ENCODE peak calls at places on chromosomes 7 and 10, in four cellular contexts. K is Peyer's patch, T is MM.1S, I is upper lobe of right lung. S is an unnamed sample. For H3K4me1, the result is how much of the 10 kb centered on the place peaks cover.

GRCh38 chr10:123429631-123430257 is 236.4 kb upstream of the GPR26 start:
- DNase-seq in K (no peak), T (no peak), I (no peak), S (no peak)

GRCh38 chr7:130560972-130561371 is 69.1 kb downstream of the MEST start:
- DNase-seq in K (no peak), T (peak), I (no peak), S (no peak)

GRCh38 chr7:7869036-7869435 is 99.6 kb upstream of the GLCCI1 start:
- DNase-seq in K (no peak), T (no peak), I (no peak), S (no peak)

GRCh38 chr7:144063710-144064109 is 5.9 kb upstream of the OR2A25 start:
- DNase-seq in K (no peak), T (no peak), I (no peak), S (no peak)

GRCh38 chr10:18340496-18341051 is 200.3 kb downstream of the CACNB2 start:
- DNase-seq in K (no peak), T (no peak), I (no peak), S (no peak)

GRCh38 chr7:45391618-45392451 is 182.3 kb upstream of the ADCY1 start:
- DNase-seq in K (no peak), T (no peak), I (no peak), S (no peak)

GRCh38 chr7:129055861-129056464 is 1.1 kb upstream of the TNPO3 start:
- DNase-seq in K (no peak), T (no peak), I (no peak), S (no peak)

GRCh38 chr10:126584836-126585235 is 85.7 kb downstream of the C10orf90 start:
- DNase-seq in K (no peak), T (no peak), I (no peak), S (no peak)

DNA sequence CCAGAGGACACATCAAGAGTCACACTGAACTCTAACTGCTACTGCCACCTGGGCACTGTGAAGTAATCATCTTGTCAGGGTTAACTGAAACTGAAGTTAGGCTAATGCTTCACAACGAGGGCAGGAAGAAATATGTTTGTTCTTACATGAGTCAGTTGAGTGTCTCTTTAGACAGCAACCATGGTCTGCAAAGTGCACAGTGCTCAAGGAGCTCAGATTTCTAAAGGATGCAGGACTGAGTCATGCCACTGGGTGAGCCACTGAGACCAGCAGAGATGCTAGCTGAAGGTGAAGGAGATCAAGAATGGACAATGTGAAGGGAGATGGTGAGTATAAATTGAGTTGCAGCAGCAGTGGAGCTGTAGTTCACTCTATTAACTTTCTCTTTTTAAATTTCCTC is 76.0 kb upstream of the CTTNBP2 start:
- DNase-seq in K (no peak), T (no peak), I (no peak), S (no peak)
- TF ChIP-seq CTCF in K (peak), T (peak), I (no peak), S (no peak)

GRCh38 chr10:93993782-93994668 is at the start of gene PLCE1:
- DNase-seq in K (peak), T (peak), I (peak), S (peak)
- H3K4me3 ChIP-seq in K (peak), T (peak), I (peak), S (peak)

GRCh38 chr7:25622716-25623115 is 394.4 kb upstream of the NPVF start:
- DNase-seq in K (no peak), T (no peak), I (no peak), S (no peak)

GRCh38 chr7:25624001-25624400 is 395.7 kb upstream of the NPVF start:
- DNase-seq in K (no peak), T (no peak), I (no peak), S (no peak)

GRCh38 chr7:25621993-25622392 is 393.7 kb upstream of the NPVF start:
- DNase-seq in K (no peak), T (no peak), I (no peak), S (no peak)

GRCh38 chr7:25617219-25617618 is 388.9 kb upstream of the NPVF start:
- DNase-seq in K (no peak), T (no peak), I (no peak), S (no peak)

GRCh38 chr7:25619963-25620799 is 391.9 kb upstream of the NPVF start:
- DNase-seq in K (no peak), T (no peak), I (no peak), S (no peak)
- H3K4me1 ChIP-seq in K (under half), T (under half), I (under half), S (under half)

GRCh38 chr10:63976538-63976937 is 455.3 kb downstream of the REEP3 start:
- DNase-seq in K (no peak), T (peak), I (peak), S (no peak)
- TF ChIP-seq CTCF in K (peak), T (peak), I (peak), S (peak)

GRCh38 chr7:29957521-29957920 is 32.1 kb downstream of the SCRN1 start:
- DNase-seq in K (no peak), T (no peak), I (no peak), S (no peak)
- H3K4me3 ChIP-seq in K (no peak), T (no peak), I (no peak), S (no peak)

GRCh38 chr7:101733713-101734475 is 83.5 kb upstream of the CUX1 start:
- DNase-seq in K (peak), T (peak), I (peak), S (peak)

GRCh38 chr7:101728128-101728527 is 89.3 kb upstream of the CUX1 start:
- DNase-seq in K (no peak), T (no peak), I (no peak), S (no peak)

GRCh38 chr7:101727184-101727583 is 90.2 kb upstream of the CUX1 start:
- DNase-seq in K (no peak), T (no peak), I (no peak), S (no peak)

GRCh38 chr7:101728888-101729883 is 88.2 kb upstream of the CUX1 start:
- DNase-seq in K (peak), T (no peak), I (peak), S (peak)

GRCh38 chr7:101731502-101732084 is 85.8 kb upstream of the CUX1 start:
- DNase-seq in K (no peak), T (no peak), I (no peak), S (no peak)
- H3K4me1 ChIP-seq in K (under half), T (under half), I (under half), S (under half)

DNA sequence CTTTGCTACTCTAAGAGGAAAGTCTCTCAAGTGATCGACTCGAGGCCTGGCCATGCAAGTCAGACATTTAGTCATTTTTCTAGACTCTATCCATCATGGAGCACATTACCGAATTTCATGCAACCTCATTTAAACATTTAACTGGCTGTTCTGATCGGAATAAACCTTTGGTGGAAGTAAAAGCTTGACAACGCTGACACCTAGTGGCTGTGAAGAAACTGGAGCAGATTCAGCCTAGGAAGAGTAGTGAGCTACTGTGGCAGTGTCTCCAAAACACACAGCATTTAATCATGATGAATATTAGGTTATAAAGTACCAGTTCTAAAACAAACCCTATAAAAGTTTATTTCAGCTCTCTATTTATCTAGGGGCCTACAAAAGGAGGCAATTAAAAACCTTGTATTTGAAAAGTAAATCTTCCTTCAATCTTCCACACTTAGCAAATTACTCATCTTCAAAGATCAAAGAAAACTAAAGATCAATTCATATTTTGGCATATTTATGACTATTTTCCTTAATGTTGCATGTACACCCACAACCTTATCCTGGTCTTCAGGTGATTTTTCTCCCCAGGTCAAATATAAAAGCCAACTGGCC is 175.0 kb downstream of the CTNNA3 start:
- DNase-seq in K (no peak), T (peak), I (no peak), S (no peak)
- TF ChIP-seq CTCF in K (peak), T (peak), I (peak), S (peak)

GRCh38 chr10:5945561-5946418 is 31.6 kb downstream of the IL15RA start:
- DNase-seq in K (no peak), T (no peak), I (peak), S (peak)
- H3K4me3 ChIP-seq in K (peak), T (no peak), I (peak), S (peak)

DNA sequence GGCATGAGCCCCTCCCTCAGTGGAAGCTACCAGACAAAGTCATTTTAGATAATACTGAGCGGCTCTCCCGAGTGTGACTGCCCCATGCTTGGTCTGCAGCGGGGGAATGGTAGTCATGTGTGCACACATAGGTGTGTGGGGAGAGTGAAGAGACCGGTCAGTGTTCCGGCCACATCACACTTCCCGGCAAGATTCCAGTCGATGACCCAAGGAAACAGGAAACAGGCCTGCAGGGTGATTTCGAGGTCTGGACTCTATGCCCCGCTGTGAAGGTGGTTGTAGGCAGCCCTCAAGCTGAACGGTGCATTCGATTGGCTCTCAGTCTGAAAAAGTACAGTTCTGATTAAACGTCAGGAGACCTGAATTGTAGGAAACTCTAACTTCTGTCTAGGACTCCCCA is 73.2 kb downstream of the SYPL1 start:
- DNase-seq in K (no peak), T (no peak), I (no peak), S (no peak)
- H3K4me1 ChIP-seq in K (under half), T (under half), I (under half), S (under half)

DNA sequence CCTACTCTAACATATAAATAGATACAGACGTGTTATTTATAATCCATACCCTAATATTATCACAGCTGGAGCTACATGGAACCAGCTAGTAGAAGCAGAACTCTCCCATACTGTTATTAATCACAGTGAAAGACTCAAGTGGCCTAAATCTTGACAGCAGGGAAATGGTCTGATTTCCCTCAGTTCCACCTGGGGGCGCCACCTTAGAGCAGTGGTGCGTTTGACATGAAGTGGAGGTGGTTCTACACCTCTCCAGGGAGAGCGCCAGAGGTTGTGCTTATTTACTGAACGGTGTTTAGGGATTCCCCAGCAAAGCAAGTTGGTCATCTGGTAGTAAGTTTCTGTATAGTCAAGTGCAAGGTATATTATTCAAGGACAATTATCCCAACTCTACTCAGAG is 17.6 kb downstream of the DNTT start:
- DNase-seq in K (no peak), T (no peak), I (no peak), S (no peak)
- TF ChIP-seq CTCF in K (no peak), T (no peak), I (no peak), S (no peak)

S was measured in psoas muscle.